ENCODE peak calls at places on chromosomes 2 and 18, in nine cellular contexts. B is AG09319; K is NAMALWA; Z is AML-193; P is Ammon's horn; G is fibroblast of pulmonary artery; U is EL; S is T-cell; R is activated T-helper 1 cell treated with anti-CD3 and anti-CD28 coated beads, Interleukin-12 subunit alpha, Interleukin-12 subunit beta, Interleukin-2, Interleukin-4 antibody, amounts not matched to agents 30 ng/mL and 10 ng/mL and 1 ng/mL, durations not matched to agents 14 hours and 24 hours and 36 hours. Q is an unnamed sample.

GRCh38 chr2:215657844-215658243 is 222.0 kb upstream of the FN1 start:
- DNase-seq in B (peak; percentile 67), K (no peak), Z (no peak), P (no peak), G (peak; percentile 92), U (peak; percentile 95), S (no peak), R (no peak), Q (no peak)

GRCh38 chr2:197137826-197138480 is 172.6 kb downstream of the ANKRD44 start:
- DNase-seq in B (no peak), K (no peak), Z (no peak), P (no peak), G (no peak), U (peak; percentile 26), S (no peak), R (no peak), Q (no peak)

GRCh38 chr18:57057890-57058289 is 89.0 kb upstream of the BOD1L2 start:
- DNase-seq in B (no peak), K (no peak), Z (no peak), P (no peak), G (no peak), U (no peak), S (no peak), R (no peak), Q (no peak)

GRCh38 chr2:235543126-235543750 is 49.4 kb downstream of the AGAP1 start:
- DNase-seq in B (no peak), K (no peak), Z (no peak), P (peak; percentile 73), G (no peak), U (peak; percentile 40), S (no peak), R (no peak), Q (peak; percentile 78)

GRCh38 chr2:102238039-102238756 is 51.4 kb downstream of the IL1RL2 start:
- DNase-seq in B (no peak), K (no peak), Z (no peak), P (no peak), G (peak; percentile 85), U (peak; percentile 72), S (no peak), R (no peak), Q (no peak)

GRCh38 chr2:28021898-28022297 is 131.4 kb downstream of the BABAM2 start:
- DNase-seq in B (no peak), K (no peak), Z (no peak), P (no peak), G (no peak), U (no peak), S (no peak), R (no peak), Q (no peak)

GRCh38 chr2:31402388-31402787 is 12.2 kb downstream of the XDH start:
- DNase-seq in B (no peak), K (no peak), Z (no peak), P (no peak), G (no peak), U (peak; percentile 28), S (no peak), R (no peak), Q (peak; percentile 38)

GRCh38 chr2:60819155-60819862 is 62.1 kb upstream of the REL start:
- DNase-seq in B (no peak), K (no peak), Z (no peak), P (no peak), G (no peak), U (no peak), S (peak; percentile 89), R (peak; percentile 80), Q (no peak)

GRCh38 chr2:12304494-12305228 is 412.1 kb upstream of the TRIB2 start:
- DNase-seq in B (peak; percentile 24), K (no peak), Z (no peak), P (no peak), G (peak; percentile 83), U (no peak), S (no peak), R (no peak), Q (no peak)

GRCh38 chr2:237692601-237693079 is 65.3 kb downstream of the LRRFIP1 start:
- DNase-seq in B (no peak), K (peak; percentile 37), Z (no peak), P (no peak), G (no peak), U (peak; percentile 36), S (no peak), R (no peak), Q (peak; percentile 77)

Q was measured in ELF-1.